ENCODE peak calls at places on chromosome 21, in five cellular contexts. J is putamen, X is prostate gland, A is activated T-helper 1 cell treated with Interleukin-2 at 50 U/mL for 16 hours, I is neuronal stem cell. R is an unnamed sample.

GRCh38 chr21:44407493-44407892 is 47.8 kb upstream of the LRRC3 start:
- DNase-seq in J (peak; percentile 41), X (no peak), A (no peak), I (no peak), R (no peak)

GRCh38 chr21:43894206-43894577 is 29.2 kb downstream of the AGPAT3 start:
- DNase-seq in J (no peak), X (no peak), A (no peak), I (no peak), R (no peak)

GRCh38 chr21:43611598-43612369 is 47.5 kb downstream of the HSF2BP start:
- DNase-seq in J (peak; percentile 14), X (peak; percentile 61), A (no peak), I (peak; percentile 32), R (peak; percentile 42)

GRCh38 chr21:26686705-26687104 is 113.6 kb upstream of the CYYR1 start:
- DNase-seq in J (no peak), X (no peak), A (no peak), I (no peak), R (no peak)

GRCh38 chr21:38797470-38797869 is 8.3 kb upstream of the ETS2 start:
- DNase-seq in J (no peak), X (no peak), A (no peak), I (no peak), R (peak; percentile 33)

GRCh38 chr21:34935868-34936267 is 113.2 kb downstream of the RUNX1 start:
- DNase-seq in J (no peak), X (no peak), A (no peak), I (no peak), R (no peak)

GRCh38 chr21:46229133-46229922 is 754 bp upstream of the LSS start:
- DNase-seq in J (no peak), X (no peak), A (no peak), I (peak; percentile 74), R (peak; percentile 64)

GRCh38 chr21:39613029-39613934 is 542 bp downstream of the B3GALT5 start:
- DNase-seq in J (peak; percentile 18), X (no peak), A (no peak), I (no peak), R (no peak)

GRCh38 chr21:44846485-44847260 is 26.8 kb downstream of the PTTG1IP start:
- DNase-seq in J (no peak), X (peak; percentile 74), A (no peak), I (no peak), R (peak; percentile 28)

GRCh38 chr21:42199488-42200463 is 19.2 kb upstream of the ABCG1 start:
- DNase-seq in J (no peak), X (peak; percentile 29), A (no peak), I (no peak), R (no peak)

GRCh38 chr21:45880097-45881068 is 101.2 kb upstream of the COL6A1 start:
- DNase-seq in J (peak; percentile 49), X (peak; percentile 39), A (peak; percentile 37), I (peak; percentile 78), R (peak; percentile 75)

GRCh38 chr21:32101206-32101763 is 177.6 kb downstream of the MIS18A start:
- DNase-seq in J (no peak), X (no peak), A (no peak), I (no peak), R (no peak)

GRCh38 chr21:25970254-25970930 is 200.2 kb downstream of the APP start:
- DNase-seq in J (peak; percentile 94), X (peak; percentile 31), A (no peak), I (no peak), R (no peak)

GRCh38 chr21:25062061-25062460 is 545.2 kb downstream of the MRPL39 start:
- DNase-seq in J (no peak), X (no peak), A (no peak), I (no peak), R (no peak)

GRCh38 chr21:44052071-44052829 is 40.1 kb downstream of the TRAPPC10 start:
- DNase-seq in J (no peak), X (peak; percentile 14), A (no peak), I (no peak), R (no peak)

GRCh38 chr21:18147678-18148077 is 97.0 kb upstream of the CHODL start:
- DNase-seq in J (no peak), X (no peak), A (no peak), I (no peak), R (peak; percentile 87)

GRCh38 chr21:33206771-33207290 is 22.9 kb upstream of the IFNAR2 start:
- DNase-seq in J (no peak), X (no peak), A (no peak), I (no peak), R (no peak)

GRCh38 chr21:16863541-16863940 is 649.3 kb upstream of the CXADR start:
- DNase-seq in J (no peak), X (no peak), A (no peak), I (no peak), R (no peak)

GRCh38 chr21:27569831-27570230 is 602.9 kb upstream of the ADAMTS5 start:
- DNase-seq in J (no peak), X (no peak), A (no peak), I (no peak), R (no peak)

GRCh38 chr21:25967566-25968438 is 202.8 kb downstream of the APP start:
- DNase-seq in J (no peak), X (no peak), A (no peak), I (no peak), R (no peak)

GRCh38 chr21:35593000-35593502 is 467.3 kb downstream of the SETD4 start:
- DNase-seq in J (no peak), X (no peak), A (no peak), I (no peak), R (no peak)

GRCh38 chr21:29232601-29233541 is 65.9 kb upstream of the BACH1 start:
- DNase-seq in J (no peak), X (no peak), A (no peak), I (no peak), R (no peak)

GRCh38 chr21:45442276-45442675 is 37.3 kb downstream of the COL18A1 start:
- DNase-seq in J (no peak), X (no peak), A (no peak), I (no peak), R (no peak)

GRCh38 chr21:36555199-36555598 is 75.3 kb upstream of the CLDN14 start:
- DNase-seq in J (no peak), X (no peak), A (no peak), I (no peak), R (no peak)

GRCh38 chr21:30463713-30464112 is 16.5 kb downstream of the KRTAP19-1 start:
- DNase-seq in J (no peak), X (no peak), A (no peak), I (no peak), R (peak; percentile 2)

GRCh38 chr21:45366931-45367401 is 38.0 kb upstream of the COL18A1 start:
- DNase-seq in J (no peak), X (no peak), A (no peak), I (no peak), R (no peak)

GRCh38 chr21:42534361-42534900 is 20.8 kb downstream of the SLC37A1 start:
- DNase-seq in J (no peak), X (no peak), A (no peak), I (no peak), R (no peak)

GRCh38 chr21:26717146-26717739 is 128.0 kb downstream of the ADAMTS1 start:
- DNase-seq in J (no peak), X (no peak), A (no peak), I (no peak), R (peak; percentile 24)

GRCh38 chr21:45297869-45298268 is 10.2 kb upstream of the POFUT2 start:
- DNase-seq in J (no peak), X (no peak), A (no peak), I (no peak), R (no peak)

GRCh38 chr21:39633770-39634181 is 21.0 kb downstream of the B3GALT5 start:
- DNase-seq in J (no peak), X (no peak), A (no peak), I (no peak), R (no peak)

GRCh38 chr21:37817242-37817641 is 99.0 kb downstream of the KCNJ6 start:
- DNase-seq in J (no peak), X (no peak), A (no peak), I (no peak), R (no peak)

GRCh38 chr21:44880762-44881585 is 7.5 kb upstream of the PTTG1IP start:
- DNase-seq in J (no peak), X (no peak), A (no peak), I (no peak), R (no peak)

GRCh38 chr21:30251781-30252180 is 31.0 kb downstream of the KRTAP24-1 start:
- DNase-seq in J (no peak), X (no peak), A (no peak), I (no peak), R (no peak)

GRCh38 chr21:37582613-37583012 is 216.0 kb downstream of the DYRK1A start:
- DNase-seq in J (no peak), X (peak; percentile 12), A (no peak), I (no peak), R (peak; percentile 42)

GRCh38 chr21:36964398-36964797 is 2.1 kb downstream of the HLCS start:
- DNase-seq in J (no peak), X (no peak), A (no peak), I (no peak), R (no peak)

GRCh38 chr21:34999397-34999941 is 49.6 kb downstream of the RUNX1 start:
- DNase-seq in J (no peak), X (no peak), A (no peak), I (no peak), R (no peak)

GRCh38 chr21:24868117-24868516 is 739.2 kb downstream of the MRPL39 start:
- DNase-seq in J (no peak), X (no peak), A (no peak), I (no peak), R (no peak)

GRCh38 chr21:26169061-26169610 is 1.4 kb downstream of the APP start:
- DNase-seq in J (peak; percentile 74), X (peak; percentile 53), A (no peak), I (peak; percentile 37), R (peak; percentile 73)

GRCh38 chr21:36676039-36676950 is 22.6 kb upstream of the SIM2 start:
- DNase-seq in J (no peak), X (no peak), A (no peak), I (peak; percentile 24), R (no peak)

GRCh38 chr21:35189077-35189863 is 140.2 kb upstream of the RUNX1 start:
- DNase-seq in J (no peak), X (no peak), A (no peak), I (no peak), R (no peak)

R was measured in SK-N-DZ.